ENCODE peak calls at places on chromosomes 16 and 17, in six cellular contexts. T is endothelial cell, E is lower leg skin, D is GM12878, S is hepatocyte, L is upper lobe of right lung. N is an unnamed sample.

GRCh38 chr16:87664792-87665191 is 62.5 kb downstream of the JPH3 start:
- DNase-seq in S (no peak), E (no peak), D (no peak), L (no peak), T (no peak), N (no peak)

GRCh38 chr17:82863941-82864720 is 24.3 kb upstream of the ZNF750 start:
- DNase-seq in D (peak; percentile 97), E (no peak), T (no peak), S (peak; percentile 54), L (no peak), N (no peak)

GRCh38 chr17:79183221-79184158 is 108.9 kb downstream of the ENGASE start:
- DNase-seq in E (no peak), D (no peak), T (peak; percentile 70), S (peak; percentile 41), L (no peak), N (no peak)

GRCh38 chr17:19812407-19812806 is 55.3 kb downstream of the ULK2 start:
- DNase-seq in S (peak; percentile 16), L (no peak), T (no peak), E (no peak), D (no peak), N (no peak)

GRCh38 chr16:50371936-50372595 is 3.3 kb upstream of the BRD7 start:
- DNase-seq in L (no peak), S (peak; percentile 63), E (no peak), D (no peak), T (no peak), N (no peak)

GRCh38 chr16:20905576-20905975 is 5.0 kb downstream of the LYRM1 start:
- DNase-seq in S (no peak), T (no peak), L (no peak), E (no peak), D (no peak), N (no peak)

GRCh38 chr17:13544292-13544691 is 57.4 kb downstream of the HS3ST3A1 start:
- DNase-seq in T (no peak), E (peak; percentile 74), S (peak; percentile 69), L (peak; percentile 64), D (no peak), N (no peak)

GRCh38 chr17:79623786-79624657 is 13.2 kb upstream of the RBFOX3 start:
- DNase-seq in T (no peak), S (no peak), E (peak; percentile 64), D (no peak), L (peak; percentile 16), N (peak; percentile 65)

GRCh38 chr17:9291912-9292562 is 270.7 kb downstream of the NTN1 start:
- DNase-seq in D (no peak), L (no peak), E (peak; percentile 83), S (peak; percentile 70), T (peak; percentile 45), N (no peak)

GRCh38 chr17:82217530-82218204 is 5.0 kb upstream of the CCDC57 start:
- DNase-seq in E (peak; percentile 91), S (peak; percentile 60), L (peak; percentile 87), D (no peak), T (no peak), N (peak; percentile 86)

GRCh38 chr16:53545433-53545832 is 42.4 kb upstream of the AKTIP start:
- DNase-seq in L (no peak), E (no peak), D (no peak), T (peak; percentile 26), S (no peak), N (no peak)

GRCh38 chr16:4361033-4361943 is 10.2 kb upstream of the PAM16 start:
- DNase-seq in E (no peak), D (no peak), S (no peak), L (no peak), T (no peak), N (no peak)

GRCh38 chr16:46932802-46933201 is 40.7 kb downstream of the DNAJA2 start:
- DNase-seq in L (no peak), D (no peak), T (no peak), S (no peak), E (no peak), N (no peak)

GRCh38 chr16:86289907-86290306 is 220.4 kb upstream of the FOXF1 start:
- DNase-seq in D (no peak), L (no peak), T (no peak), E (peak; percentile 10), S (no peak), N (no peak)

GRCh38 chr16:67104845-67105244 is 4.9 kb upstream of the PHAF1 start:
- DNase-seq in D (no peak), E (no peak), L (no peak), T (no peak), S (no peak), N (no peak)

GRCh38 chr17:58325976-58326468 is 2.6 kb downstream of the TSPOAP1 start:
- DNase-seq in D (no peak), E (no peak), L (peak; percentile 63), S (no peak), T (no peak), N (no peak)
- TF ChIP-seq CTCF in D (no peak), E (no peak), L (no peak), S (no peak), T (no peak), N (no peak)

GRCh38 chr16:89599451-89599858 is 14.0 kb upstream of the DPEP1 start:
- DNase-seq in T (peak; percentile 72), E (no peak), S (peak; percentile 64), D (no peak), L (no peak), N (no peak)
- TF ChIP-seq CTCF in T (no peak), E (no peak), S (peak; percentile 37), D (peak; percentile 38), L (peak; percentile 16), N (peak; percentile 27)

GRCh38 chr17:60163108-60163784 is 13.5 kb downstream of the CA4 start:
- DNase-seq in D (no peak), S (peak; percentile 8), L (peak; percentile 56), E (no peak), T (peak; percentile 53), N (no peak)
- TF ChIP-seq CTCF in D (no peak), S (no peak), L (no peak), E (no peak), T (no peak), N (no peak)

GRCh38 chr16:55830658-55831294 is 2.1 kb downstream of the CES1 start:
- DNase-seq in D (no peak), S (no peak), L (no peak), T (no peak), E (no peak), N (peak; percentile 46)
- TF ChIP-seq CTCF in D (no peak), S (no peak), L (no peak), T (no peak), E (no peak), N (no peak)

GRCh38 chr17:34850964-34851363 is 110.3 kb downstream of the CCT6B start:
- DNase-seq in S (no peak), L (no peak), T (no peak), D (no peak), E (no peak), N (no peak)
- TF ChIP-seq CTCF in S (no peak), L (no peak), T (no peak), D (no peak), E (no peak), N (no peak)

GRCh38 chr17:63529711-63530556 is 6.8 kb downstream of the KCNH6 start:
- DNase-seq in D (no peak), T (no peak), S (no peak), E (no peak), L (no peak), N (no peak)
- TF ChIP-seq CTCF in D (no peak), T (no peak), S (no peak), E (no peak), L (no peak), N (no peak)

DNA sequence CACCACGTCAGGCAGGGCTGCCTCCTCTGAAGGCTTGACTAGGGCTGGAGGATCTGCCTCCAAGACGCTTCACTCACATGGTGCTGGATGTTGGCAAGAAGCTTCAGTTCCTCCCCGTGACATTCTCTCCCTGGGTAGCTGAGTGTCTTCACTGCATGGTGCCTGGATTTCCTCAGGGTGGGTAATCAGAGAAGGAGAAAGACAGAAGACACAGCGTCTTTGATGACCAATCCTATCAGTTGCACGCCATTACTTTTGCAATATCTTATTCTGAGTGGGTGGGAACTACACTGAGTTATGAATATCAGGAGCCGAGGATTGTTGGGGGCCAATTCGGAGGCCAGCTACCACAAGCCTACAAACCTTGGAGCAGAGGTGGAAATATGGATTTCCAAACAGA is 139.7 kb downstream of the SHISA6 start:
- DNase-seq in S (no peak), L (no peak), D (no peak), E (no peak), T (no peak), N (no peak)
- TF ChIP-seq CTCF in S (no peak), L (no peak), D (no peak), E (no peak), T (no peak), N (no peak)

N was measured in osteocyte.